ENCODE peak calls at places on chromosomes 5 and 9, in five cellular contexts. R is glutamatergic neuron; W is NCI-H2029 treated with DMSO at 0.1 percent for 48 hours; Y is stimulated activated CD8-positive, alpha-beta memory T cell treated with anti-CD3 and anti-CD28 coated beads, Interleukin-7, amount 100 ng/mL, for 1 hour; N is mesenchymal stem cell. K is an unnamed sample.

GRCh38 chr5:102545175-102545574 is 46.4 kb upstream of the SLCO6A1 start:
- DNase-seq in W (no peak), N (peak), Y (no peak), R (peak), K (no peak)

GRCh38 chr5:173625261-173625660 is 8.8 kb upstream of the BOD1 start:
- DNase-seq in N (no peak), W (no peak), R (no peak), Y (no peak), K (no peak)

GRCh38 chr5:154967419-154968024 is 26.6 kb downstream of the MRPL22 start:
- DNase-seq in W (no peak), Y (no peak), R (no peak), N (peak), K (no peak)

GRCh38 chr5:127961006-127961763 is 122.4 kb upstream of the SLC12A2 start:
- DNase-seq in W (no peak), Y (no peak), N (no peak), R (no peak), K (no peak)

GRCh38 chr5:171387970-171388815 is 544 bp downstream of the NPM1 start:
- DNase-seq in R (peak), N (peak), Y (peak), W (peak), K (peak)

GRCh38 chr5:80284720-80285119 is 28.9 kb upstream of the SERINC5 start:
- DNase-seq in N (no peak), R (no peak), W (no peak), Y (no peak), K (no peak)

GRCh38 chr9:114626415-114627029 is 15.4 kb downstream of the TMEM268 start:
- DNase-seq in N (no peak), W (no peak), R (no peak), Y (no peak), K (no peak)

GRCh38 chr9:4670591-4670990 is 4.3 kb upstream of the SPATA6L start:
- DNase-seq in R (no peak), Y (no peak), W (no peak), N (no peak), K (no peak)

GRCh38 chr5:14036947-14037346 is 92.5 kb upstream of the DNAH5 start:
- DNase-seq in Y (no peak), N (peak), W (no peak), R (no peak), K (no peak)

GRCh38 chr5:159660401-159660800 is 255.9 kb upstream of the ADRA1B start:
- DNase-seq in N (no peak), R (no peak), Y (no peak), W (no peak), K (no peak)

GRCh38 chr5:181186022-181186421 is 19.0 kb downstream of the TRIM7 start:
- DNase-seq in W (no peak), Y (no peak), R (no peak), N (no peak), K (no peak)

GRCh38 chr5:132887326-132887725 is 13.9 kb downstream of the LEAP2 start:
- DNase-seq in R (no peak), Y (no peak), W (no peak), N (no peak), K (no peak)

GRCh38 chr5:14143843-14144585 is 872 bp downstream of the TRIO start:
- DNase-seq in R (peak), N (no peak), W (no peak), Y (no peak), K (peak)

GRCh38 chr5:97047076-97047475 is 95.3 kb downstream of the LIX1 start:
- DNase-seq in W (no peak), N (no peak), R (no peak), Y (no peak), K (no peak)

GRCh38 chr5:108786806-108787483 is 39.2 kb downstream of the FER start:
- DNase-seq in R (no peak), Y (no peak), N (no peak), W (no peak), K (peak)

K was measured in left ventricle myocardium superior.